ENCODE peak calls at places on chromosomes 3 and 15, in six cellular contexts. S is neuronal stem cell, V is trophoblast cell, H is H9, C is IMR-90, J is H1. K is an unnamed sample.

GRCh38 chr3:73623316-73623715 is 1.4 kb downstream of the PDZRN3 start:
- DNase-seq in H (no peak), J (no peak), C (peak), S (no peak), V (no peak), K (peak)

GRCh38 chr3:151009430-151009829 is 36.9 kb upstream of the CLRN1 start:
- DNase-seq in C (no peak), H (no peak), S (no peak), V (no peak), J (no peak), K (no peak)

GRCh38 chr3:156511987-156512677 is 42.8 kb downstream of the SSR3 start:
- DNase-seq in C (no peak), H (no peak), J (no peak), V (no peak), S (no peak), K (no peak)

GRCh38 chr15:39270976-39271375 is 309.9 kb upstream of the THBS1 start:
- DNase-seq in V (peak), C (peak), S (no peak), H (no peak), J (no peak), K (peak)

GRCh38 chr15:74631408-74631807 is 15.8 kb downstream of the CLK3 start:
- DNase-seq in J (no peak), V (no peak), C (no peak), H (peak), S (no peak), K (no peak)

GRCh38 chr3:195847061-195847950 is 35.6 kb upstream of the MUC4 start:
- DNase-seq in J (no peak), H (no peak), S (no peak), V (no peak), C (peak), K (peak)

GRCh38 chr15:96340611-96341464 is 10.3 kb downstream of the NR2F2 start:
- DNase-seq in V (no peak), C (peak), J (peak), H (peak), S (peak), K (peak)

GRCh38 chr15:40906947-40907802 is 12.9 kb downstream of the VPS18 start:
- DNase-seq in V (no peak), S (no peak), J (no peak), H (peak), C (peak), K (peak)

GRCh38 chr3:53114412-53115074 is 15.7 kb downstream of the RFT1 start:
- DNase-seq in S (no peak), V (no peak), H (no peak), J (no peak), C (peak), K (peak)

GRCh38 chr15:44711356-44712107 is at the start of gene B2M:
- DNase-seq in S (peak), H (peak), V (peak), C (peak), J (peak), K (peak)

GRCh38 chr15:63476229-63476632 is 28.2 kb upstream of the USP3 start:
- DNase-seq in J (no peak), S (no peak), H (no peak), V (peak), C (peak), K (peak)

GRCh38 chr15:74128785-74129350 is 1.5 kb upstream of the ISLR2 start:
- DNase-seq in V (no peak), C (no peak), H (no peak), S (no peak), J (peak), K (no peak)

GRCh38 chr3:23264413-23264812 is 61.3 kb downstream of the UBE2E2 start:
- DNase-seq in S (no peak), V (no peak), C (peak), H (no peak), J (no peak), K (peak)

GRCh38 chr3:12471228-12471627 is 13.1 kb upstream of the TSEN2 start:
- DNase-seq in H (no peak), C (no peak), J (no peak), V (no peak), S (no peak), K (no peak)

GRCh38 chr3:192409203-192409837 is 318.0 kb downstream of the FGF12 start:
- DNase-seq in H (peak), V (no peak), C (no peak), J (peak), S (peak), K (peak)

GRCh38 chr3:170689218-170689874 is 103.5 kb upstream of the SLC7A14 start:
- DNase-seq in H (peak), V (peak), J (peak), S (no peak), C (peak), K (peak)

GRCh38 chr3:12073106-12073505 is 68.9 kb downstream of the SYN2 start:
- DNase-seq in S (no peak), C (no peak), H (no peak), J (no peak), V (no peak), K (no peak)

GRCh38 chr15:65110676-65111292 is 4.2 kb downstream of the UBAP1L start:
- DNase-seq in J (no peak), C (peak), H (no peak), S (no peak), V (no peak), K (peak)

GRCh38 chr3:10419637-10420232 is 85.7 kb downstream of the ATP2B2 start:
- DNase-seq in H (no peak), C (peak), V (no peak), J (no peak), S (no peak), K (no peak)

GRCh38 chr3:148078659-148079058 is 619.0 kb upstream of the AGTR1 start:
- DNase-seq in J (no peak), H (no peak), V (no peak), C (no peak), S (no peak), K (no peak)

GRCh38 chr3:165476399-165477060 is 280.3 kb upstream of the SLITRK3 start:
- DNase-seq in C (no peak), H (no peak), S (no peak), J (no peak), V (no peak), K (no peak)

GRCh38 chr3:69161587-69162196 is 39.3 kb upstream of the LMOD3 start:
- DNase-seq in H (no peak), V (peak), C (peak), S (peak), J (no peak), K (peak)

GRCh38 chr3:185317674-185318073 is 45.3 kb upstream of the MAP3K13 start:
- DNase-seq in C (no peak), H (no peak), J (no peak), V (no peak), S (no peak), K (no peak)

GRCh38 chr15:53759333-53759975 is at the start of gene WDR72:
- DNase-seq in C (no peak), J (peak), H (peak), V (no peak), S (peak), K (no peak)

DNA sequence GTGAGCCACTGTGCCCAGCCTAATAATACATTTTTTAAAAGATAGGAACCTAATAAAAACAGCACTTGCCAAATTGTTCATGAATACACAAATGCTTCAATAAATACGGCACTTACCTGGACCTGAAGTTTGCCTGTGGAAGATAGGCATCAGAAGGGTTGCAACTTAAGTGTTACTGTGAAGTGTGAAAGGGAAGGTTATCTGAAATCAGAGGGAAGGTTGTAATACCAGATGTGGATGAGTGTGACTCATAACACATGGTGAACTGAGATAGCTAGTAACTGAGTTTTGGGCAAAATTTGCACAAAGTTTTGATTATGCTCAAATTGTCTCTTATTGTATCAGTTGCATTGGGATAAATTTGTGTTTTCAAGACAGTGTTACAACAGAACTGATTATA is 68.0 kb downstream of the ATP11B start:
- DNase-seq in H (no peak), S (no peak), V (no peak), C (peak), J (no peak), K (no peak)
- H3K14ac ChIP-seq in H (no peak), S (no peak), V (no peak), C (no peak), J (no peak), K (no peak)

DNA sequence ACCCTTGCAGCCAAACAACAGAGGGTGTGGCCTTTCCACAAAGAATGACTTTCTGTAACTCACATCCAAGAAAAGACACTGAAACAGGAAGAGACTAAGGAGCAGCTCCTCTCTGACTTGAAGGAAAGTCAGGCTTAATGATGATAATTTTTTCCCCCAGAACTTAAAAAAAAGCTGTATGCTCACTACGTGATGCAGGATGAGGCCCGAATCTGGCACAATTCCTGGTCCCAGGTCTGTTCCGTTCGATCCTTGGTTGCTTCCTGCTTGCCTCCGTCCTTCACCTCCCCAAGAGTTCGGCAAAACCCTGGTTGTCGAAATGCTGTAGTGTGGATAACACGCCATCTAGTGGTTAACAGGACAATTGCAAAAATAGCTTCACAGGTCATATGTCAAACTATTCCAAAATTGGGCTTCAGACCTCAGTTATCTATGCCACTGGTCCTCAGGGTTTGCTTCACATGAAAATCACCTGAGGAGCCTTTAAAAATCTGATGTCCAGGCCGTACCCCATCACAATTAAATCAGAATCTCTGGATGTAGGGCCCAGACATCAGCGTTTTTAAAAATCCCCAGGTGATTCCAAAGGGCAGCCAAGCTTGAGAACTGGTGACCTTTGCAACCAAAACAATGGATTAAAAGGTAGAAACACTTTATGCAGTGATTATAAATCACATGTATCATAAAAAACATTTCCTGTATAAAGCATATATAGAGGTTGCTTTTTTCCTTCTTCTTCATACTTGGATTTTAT is 28.1 kb upstream of the SYNM start:
- DNase-seq in V (peak), J (no peak), C (peak), H (peak), S (peak), K (peak)
- H3K14ac ChIP-seq in V (no peak), J (no peak), C (peak), H (no peak), S (no peak), K (no peak)

GRCh38 chr3:178003756-178004155 is 532.5 kb upstream of the KCNMB2 start:
- DNase-seq in V (peak), H (no peak), S (no peak), J (no peak), C (peak), K (no peak)
- H3K14ac ChIP-seq in V (no peak), H (no peak), S (no peak), J (no peak), C (no peak), K (no peak)

GRCh38 chr3:55718956-55719355 is 231.8 kb upstream of the WNT5A start:
- DNase-seq in V (no peak), C (no peak), S (no peak), H (no peak), J (no peak), K (no peak)
- H3K14ac ChIP-seq in V (no peak), C (peak), S (no peak), H (no peak), J (no peak), K (no peak)

GRCh38 chr15:70099167-70099965 is 1.6 kb upstream of the TLE3 start:
- DNase-seq in S (peak), V (peak), H (peak), J (peak), C (peak), K (peak)

GRCh38 chr15:70098170-70098460 is 398 bp upstream of the TLE3 start:
- DNase-seq in J (no peak), H (no peak), C (no peak), S (no peak), V (no peak), K (no peak)

GRCh38 chr15:70097337-70098169 is at the start of gene TLE3:
- DNase-seq in J (peak), V (peak), H (peak), S (peak), C (peak), K (peak)

GRCh38 chr15:70099966-70100494 is 2.3 kb upstream of the TLE3 start:
- DNase-seq in V (no peak), S (no peak), J (no peak), C (no peak), H (no peak), K (peak)

GRCh38 chr15:70098461-70099166 is 897 bp upstream of the TLE3 start:
- DNase-seq in H (peak), J (peak), C (no peak), S (peak), V (peak), K (peak)
- H3K14ac ChIP-seq in H (peak), J (no peak), C (no peak), S (peak), V (peak), K (peak)

GRCh38 chr3:100310355-100310965 is 24.1 kb upstream of the NIT2 start:
- DNase-seq in S (no peak), C (peak), J (no peak), H (no peak), V (no peak), K (no peak)

GRCh38 chr3:100311011-100311410 is 23.5 kb upstream of the NIT2 start:
- DNase-seq in V (no peak), S (no peak), J (no peak), C (no peak), H (no peak), K (peak)

DNA sequence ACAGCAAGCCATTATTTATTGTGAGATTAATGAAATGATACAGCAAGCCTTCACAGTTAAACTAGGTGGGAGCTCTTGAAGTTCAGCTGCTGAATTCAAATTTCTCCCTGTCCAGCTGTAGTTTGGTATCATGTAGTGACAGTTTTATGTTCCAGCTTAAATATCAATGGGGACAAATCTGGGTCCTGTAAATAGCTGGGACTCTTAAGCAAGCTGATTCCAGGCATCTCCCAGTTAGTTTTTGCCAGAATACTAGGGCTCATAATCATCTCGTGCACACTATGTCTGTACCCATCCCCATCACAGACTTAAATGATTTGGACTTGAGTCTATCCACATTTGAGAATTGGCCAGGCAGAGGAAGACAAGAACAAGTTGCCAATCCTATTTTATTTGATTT is 27.9 kb upstream of the NIT2 start:
- DNase-seq in J (no peak), V (no peak), H (no peak), C (no peak), S (no peak), K (no peak)
- H3K14ac ChIP-seq in J (no peak), V (no peak), H (no peak), C (no peak), S (no peak), K (no peak)

DNA sequence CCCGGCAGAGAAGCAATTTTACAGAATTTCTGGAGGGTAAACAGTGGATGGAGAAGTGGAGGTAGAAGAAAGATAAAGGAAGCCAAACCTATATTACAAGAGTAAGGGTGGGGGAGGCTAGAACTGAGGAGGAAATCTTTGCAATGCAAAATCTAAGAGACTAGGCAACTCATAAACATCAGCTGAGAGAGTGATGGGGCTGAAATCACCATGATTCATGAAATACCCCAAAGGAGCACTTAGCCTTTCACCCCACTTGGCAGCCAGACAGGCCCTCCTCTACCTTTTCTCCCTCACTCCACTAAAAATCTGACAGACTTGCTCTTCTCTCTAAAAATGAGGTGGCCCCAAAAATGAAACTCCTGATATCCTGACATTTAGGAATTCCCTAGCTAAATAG is 19.5 kb upstream of the ZBTB38 start:
- DNase-seq in H (no peak), J (no peak), V (no peak), S (no peak), C (no peak), K (no peak)
- H3K14ac ChIP-seq in H (no peak), J (no peak), V (no peak), S (no peak), C (no peak), K (no peak)

GRCh38 chr3:46891132-46891531 is 13.6 kb downstream of the PTH1R start:
- DNase-seq in J (no peak), C (no peak), S (no peak), V (no peak), H (no peak), K (no peak)
- H3K14ac ChIP-seq in J (no peak), C (no peak), S (no peak), V (no peak), H (no peak), K (no peak)

DNA sequence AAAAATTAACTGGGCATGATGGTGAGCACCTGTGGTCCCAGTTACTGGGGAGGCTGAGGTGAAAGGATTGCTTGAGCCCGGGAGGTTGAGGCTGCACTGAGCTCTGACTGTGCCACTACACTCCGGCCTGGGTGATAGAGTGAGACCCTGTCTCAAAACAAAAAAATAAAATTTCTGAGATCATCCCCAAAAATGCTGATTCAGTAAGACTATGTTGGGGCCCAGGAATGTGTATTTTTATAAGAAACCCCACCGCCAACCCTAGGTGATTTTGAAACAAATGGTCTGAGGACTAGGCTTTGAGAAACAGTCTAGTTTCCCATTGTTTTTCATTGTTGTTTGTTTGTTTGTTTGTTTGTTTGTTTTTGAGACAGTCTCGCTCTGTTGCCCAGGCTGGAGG is 4.1 kb downstream of the SLC27A2 start:
- DNase-seq in V (no peak), C (no peak), H (no peak), J (no peak), S (no peak), K (no peak)
- H3K14ac ChIP-seq in V (no peak), C (no peak), H (no peak), J (no peak), S (no peak), K (no peak)

GRCh38 chr3:42612147-42612680 is 11.7 kb downstream of the NKTR start:
- DNase-seq in H (no peak), S (no peak), V (no peak), C (no peak), J (no peak), K (no peak)

GRCh38 chr3:42610978-42611377 is 10.5 kb downstream of the NKTR start:
- DNase-seq in S (no peak), V (no peak), H (no peak), J (no peak), C (no peak), K (no peak)

GRCh38 chr3:42608586-42608985 is 8.1 kb downstream of the NKTR start:
- DNase-seq in S (no peak), C (peak), V (no peak), J (no peak), H (no peak), K (no peak)

GRCh38 chr3:42613462-42613861 is 13.0 kb downstream of the NKTR start:
- DNase-seq in H (no peak), S (no peak), V (no peak), C (no peak), J (no peak), K (peak)

GRCh38 chr3:42612928-42613327 is 12.4 kb downstream of the NKTR start:
- DNase-seq in J (no peak), V (no peak), C (no peak), H (no peak), S (no peak), K (no peak)
- H3K14ac ChIP-seq in J (no peak), V (no peak), C (no peak), H (no peak), S (no peak), K (no peak)